ENCODE peak calls at places on chromosomes 2 and 18, in six cellular contexts. K, E, G, N, P and H are unnamed samples.

GRCh38 chr2:197184959-197185586 is 125.5 kb downstream of the ANKRD44 start:
- DNase-seq in K (no peak), P (no peak), N (no peak), G (no peak), E (no peak), H (no peak)

GRCh38 chr2:218291318-218291933 is 877 bp downstream of the TMBIM1 start:
- DNase-seq in E (no peak), P (no peak), N (no peak), G (no peak), K (no peak), H (no peak)

GRCh38 chr2:205556841-205557539 is 125.3 kb upstream of the NRP2 start:
- DNase-seq in E (no peak), G (no peak), N (no peak), K (no peak), P (no peak), H (no peak)

GRCh38 chr2:159755788-159756187 is 42.2 kb downstream of the CD302 start:
- DNase-seq in N (no peak), G (no peak), E (peak; percentile 11), K (no peak), P (no peak), H (no peak)

GRCh38 chr2:219402665-219403515 is 15.2 kb upstream of the DNPEP start:
- DNase-seq in E (peak; percentile 26), P (peak; percentile 85), N (peak; percentile 20), K (peak; percentile 46), G (peak; percentile 20), H (peak; percentile 73)

GRCh38 chr2:200585730-200586643 is at the start of gene AOX1:
- DNase-seq in K (peak; percentile 14), N (peak; percentile 2), P (no peak), E (peak; percentile 0), G (peak; percentile 9), H (peak; percentile 42)

GRCh38 chr2:102801098-102801718 is 39.4 kb downstream of the TMEM182 start:
- DNase-seq in N (no peak), G (no peak), E (no peak), P (no peak), K (no peak), H (no peak)

GRCh38 chr2:88170472-88170892 is 336 bp downstream of the THNSL2 start:
- DNase-seq in N (no peak), K (no peak), P (no peak), E (no peak), G (no peak), H (peak; percentile 58)

GRCh38 chr2:95030496-95030895 is 5.0 kb downstream of the MAL start:
- DNase-seq in E (no peak), P (no peak), G (no peak), K (no peak), N (no peak), H (no peak)

GRCh38 chr2:241932895-241933174 is 63.3 kb downstream of the RTP5 start:
- DNase-seq in N (no peak), K (no peak), E (no peak), G (no peak), P (no peak), H (no peak)

GRCh38 chr2:60644942-60645341 is 91.5 kb upstream of the BCL11A start:
- DNase-seq in N (no peak), P (peak; percentile 78), K (no peak), E (no peak), G (no peak), H (no peak)

GRCh38 chr2:30450025-30450424 is 3.0 kb downstream of the LCLAT1 start:
- DNase-seq in G (no peak), E (no peak), K (no peak), P (no peak), N (no peak), H (no peak)

GRCh38 chr2:106275971-106276370 is 81.9 kb upstream of the UXS1 start:
- DNase-seq in N (no peak), G (no peak), K (no peak), P (no peak), E (no peak), H (no peak)

GRCh38 chr2:166449439-166449838 is 44.6 kb downstream of the SCN7A start:
- DNase-seq in E (no peak), P (no peak), K (peak; percentile 37), G (no peak), N (no peak), H (no peak)

GRCh38 chr2:151051584-151052220 is 210.0 kb downstream of the RBM43 start:
- DNase-seq in E (no peak), P (peak; percentile 63), N (no peak), K (peak; percentile 20), G (no peak), H (peak; percentile 38)

GRCh38 chr2:70708376-70709199 is 59.4 kb downstream of the ADD2 start:
- DNase-seq in G (no peak), K (no peak), E (no peak), P (no peak), N (no peak), H (no peak)

GRCh38 chr18:63924551-63924950 is 16.8 kb downstream of the SERPINB10 start:
- DNase-seq in E (no peak), G (no peak), P (no peak), K (no peak), N (no peak), H (no peak)

GRCh38 chr2:66432801-66433694 is 1.9 kb upstream of the MEIS1 start:
- DNase-seq in K (no peak), E (no peak), P (peak; percentile 91), G (no peak), N (no peak), H (peak; percentile 98)

GRCh38 chr2:162082036-162082435 is 8.0 kb upstream of the DPP4 start:
- DNase-seq in E (no peak), N (no peak), G (no peak), K (no peak), P (no peak), H (no peak)

GRCh38 chr2:86661333-86661732 is 37.7 kb upstream of the RNF103 start:
- DNase-seq in N (no peak), G (no peak), E (no peak), K (no peak), P (no peak), H (no peak)

GRCh38 chr2:124580263-124580662 is 555.2 kb downstream of the CNTNAP5 start:
- DNase-seq in P (no peak), G (no peak), K (no peak), N (no peak), E (no peak), H (no peak)

GRCh38 chr18:55634545-55634944 is 46.6 kb upstream of the TCF4 start:
- DNase-seq in K (no peak), E (no peak), N (no peak), P (no peak), G (no peak), H (no peak)

GRCh38 chr2:199302851-199303250 is 154.9 kb downstream of the SATB2 start:
- DNase-seq in E (no peak), G (no peak), P (no peak), K (no peak), N (no peak), H (no peak)

GRCh38 chr2:64950226-64951160 is 38.7 kb upstream of the SLC1A4 start:
- DNase-seq in P (no peak), N (no peak), G (no peak), K (no peak), E (no peak), H (no peak)

GRCh38 chr2:88828397-88829137 is 137.1 kb downstream of the RPIA start:
- DNase-seq in G (no peak), N (no peak), K (no peak), P (no peak), E (no peak), H (peak; percentile 65)

GRCh38 chr18:10289265-10289664 is 165.2 kb upstream of the APCDD1 start:
- DNase-seq in G (no peak), N (no peak), E (no peak), P (no peak), K (no peak), H (no peak)

GRCh38 chr2:45396671-45397070 is 214.4 kb downstream of the SRBD1 start:
- DNase-seq in K (no peak), P (no peak), N (no peak), E (no peak), G (no peak), H (no peak)

GRCh38 chr2:55555977-55556376 is 36.5 kb downstream of the CFAP36 start:
- DNase-seq in E (no peak), K (no peak), P (no peak), N (no peak), G (no peak), H (no peak)

GRCh38 chr2:240895656-240896388 is at the start of gene MAB21L4:
- DNase-seq in K (no peak), N (no peak), E (no peak), G (no peak), P (no peak), H (no peak)

GRCh38 chr2:31239842-31240198 is 5.9 kb downstream of the EHD3 start:
- DNase-seq in K (no peak), N (no peak), E (no peak), P (no peak), G (no peak), H (no peak)